ENCODE peak calls at places on chromosomes 7 and 10, in six cellular contexts. N, A, U, T, C and H are unnamed samples.

GRCh38 chr7:2195403-2196246 is 37.1 kb downstream of the MAD1L1 start:
- DNase-seq in U (no peak), C (no peak), A (no peak), N (no peak), T (peak; percentile 77), H (peak; percentile 18)

GRCh38 chr10:44356139-44357115 is 28.5 kb downstream of the CXCL12 start:
- DNase-seq in N (no peak), U (no peak), A (no peak), T (no peak), C (no peak), H (no peak)

GRCh38 chr10:61899045-61899444 is 2.5 kb upstream of the ARID5B start:
- DNase-seq in C (no peak), U (no peak), A (peak; percentile 85), N (no peak), T (no peak), H (no peak)

GRCh38 chr10:93879273-93879672 is 14.5 kb upstream of the SLC35G1 start:
- DNase-seq in C (no peak), U (no peak), N (no peak), A (no peak), T (no peak), H (no peak)

GRCh38 chr10:115937756-115938032 is 335.3 kb downstream of the GFRA1 start:
- DNase-seq in U (no peak), A (no peak), T (no peak), N (no peak), C (no peak), H (no peak)

GRCh38 chr10:127910464-127910770 is 3.5 kb downstream of the PTPRE start:
- DNase-seq in A (no peak), C (no peak), T (no peak), N (no peak), U (no peak), H (no peak)

GRCh38 chr7:77427996-77428603 is 12.0 kb upstream of the GSAP start:
- DNase-seq in A (peak; percentile 78), T (no peak), N (peak; percentile 52), U (no peak), C (no peak), H (no peak)

GRCh38 chr10:968546-969199 is 19.6 kb upstream of the GTPBP4 start:
- DNase-seq in N (no peak), A (no peak), T (no peak), C (no peak), U (no peak), H (no peak)

GRCh38 chr7:92797693-92798092 is 38.7 kb downstream of the CDK6 start:
- DNase-seq in A (peak; percentile 64), T (no peak), N (no peak), C (no peak), U (peak; percentile 34), H (no peak)

GRCh38 chr7:103687981-103688380 is 242.0 kb upstream of the SLC26A5 start:
- DNase-seq in U (no peak), A (no peak), T (no peak), N (no peak), C (no peak), H (peak; percentile 59)

GRCh38 chr10:79502561-79503309 is 9.6 kb upstream of the EIF5AL1 start:
- DNase-seq in C (no peak), N (no peak), T (no peak), U (no peak), A (no peak), H (peak; percentile 60)

GRCh38 chr10:58919927-58920654 is 256.4 kb upstream of the PHYHIPL start:
- DNase-seq in U (no peak), T (no peak), C (no peak), N (peak; percentile 60), A (peak; percentile 54), H (peak; percentile 77)